ENCODE peak calls at places on chromosomes 16 and 17, in seven cellular contexts. One of them, this sample, is unnamed.

GRCh38 chr16:82061861-82062525 is 26.9 kb downstream of the HSD17B2 start:
- DNase-seq in adrenal gland: no peak
- DNase-seq in tibial artery: no peak
- DNase-seq in GF-D8: no peak
- DNase-seq in nucleus accumbens: no peak
- DNase-seq in NCI-H1417: no peak
- DNase-seq in T-cell: no peak
- DNase-seq in this sample: no peak

GRCh38 chr17:40373324-40373723 is 8.8 kb upstream of the GJD3 start:
- DNase-seq in adrenal gland: no peak
- DNase-seq in tibial artery: no peak
- DNase-seq in GF-D8: no peak
- DNase-seq in nucleus accumbens: no peak
- DNase-seq in NCI-H1417: no peak
- DNase-seq in T-cell: no peak
- DNase-seq in this sample: no peak

GRCh38 chr16:106623-107324 is 28.7 kb downstream of the MPG start:
- DNase-seq in adrenal gland: peak; percentile 74
- DNase-seq in tibial artery: peak; percentile 59
- DNase-seq in GF-D8: peak; percentile 36
- DNase-seq in nucleus accumbens: peak; percentile 46
- DNase-seq in NCI-H1417: peak; percentile 89
- DNase-seq in T-cell: peak; percentile 27
- DNase-seq in this sample: peak; percentile 65

GRCh38 chr16:77748426-77748825 is 26.1 kb downstream of the NUDT7 start:
- DNase-seq in adrenal gland: no peak
- DNase-seq in tibial artery: no peak
- DNase-seq in GF-D8: no peak
- DNase-seq in nucleus accumbens: no peak
- DNase-seq in NCI-H1417: no peak
- DNase-seq in T-cell: no peak
- DNase-seq in this sample: no peak

GRCh38 chr17:45270828-45271418 is 9.0 kb upstream of the SPATA32 start:
- DNase-seq in adrenal gland: no peak
- DNase-seq in tibial artery: no peak
- DNase-seq in GF-D8: no peak
- DNase-seq in nucleus accumbens: no peak
- DNase-seq in NCI-H1417: no peak
- DNase-seq in T-cell: peak; percentile 25
- DNase-seq in this sample: no peak

GRCh38 chr17:63843387-63844292 is 1.2 kb upstream of the SMARCD2 start:
- DNase-seq in adrenal gland: peak; percentile 43
- DNase-seq in tibial artery: peak; percentile 75
- DNase-seq in GF-D8: peak; percentile 88
- DNase-seq in nucleus accumbens: peak; percentile 20
- DNase-seq in NCI-H1417: no peak
- DNase-seq in T-cell: no peak
- DNase-seq in this sample: peak; percentile 58

GRCh38 chr17:49557204-49558024 is 18.3 kb upstream of the NXPH3 start:
- DNase-seq in adrenal gland: no peak
- DNase-seq in tibial artery: no peak
- DNase-seq in GF-D8: peak; percentile 3
- DNase-seq in nucleus accumbens: no peak
- DNase-seq in NCI-H1417: peak; percentile 29
- DNase-seq in T-cell: no peak
- DNase-seq in this sample: no peak

GRCh38 chr16:88062341-88062861 is 111.2 kb downstream of the BANP start:
- DNase-seq in adrenal gland: no peak
- DNase-seq in tibial artery: peak; percentile 55
- DNase-seq in GF-D8: no peak
- DNase-seq in nucleus accumbens: no peak
- DNase-seq in NCI-H1417: no peak
- DNase-seq in T-cell: no peak
- DNase-seq in this sample: peak; percentile 45

GRCh38 chr17:58186591-58186990 is 5.9 kb upstream of the EPX start:
- DNase-seq in adrenal gland: no peak
- DNase-seq in tibial artery: no peak
- DNase-seq in GF-D8: no peak
- DNase-seq in nucleus accumbens: no peak
- DNase-seq in NCI-H1417: no peak
- DNase-seq in T-cell: no peak
- DNase-seq in this sample: no peak

GRCh38 chr16:9039208-9039607 is 52.2 kb upstream of the HAPSTR1 start:
- DNase-seq in adrenal gland: no peak
- DNase-seq in tibial artery: no peak
- DNase-seq in GF-D8: no peak
- DNase-seq in nucleus accumbens: no peak
- DNase-seq in NCI-H1417: no peak
- DNase-seq in T-cell: no peak
- DNase-seq in this sample: no peak

GRCh38 chr17:45951941-45952340 is 47.1 kb upstream of the STH start:
- DNase-seq in adrenal gland: no peak
- DNase-seq in tibial artery: no peak
- DNase-seq in GF-D8: no peak
- DNase-seq in nucleus accumbens: no peak
- DNase-seq in NCI-H1417: no peak
- DNase-seq in T-cell: no peak
- DNase-seq in this sample: no peak

GRCh38 chr16:73027655-73028220 is 20.2 kb downstream of the ZFHX3 start:
- DNase-seq in adrenal gland: peak; percentile 1
- DNase-seq in tibial artery: no peak
- DNase-seq in GF-D8: no peak
- DNase-seq in nucleus accumbens: no peak
- DNase-seq in NCI-H1417: no peak
- DNase-seq in T-cell: no peak
- DNase-seq in this sample: no peak

GRCh38 chr16:10992797-10993196 is 48.4 kb downstream of the CLEC16A start:
- DNase-seq in adrenal gland: peak; percentile 65
- DNase-seq in tibial artery: no peak
- DNase-seq in GF-D8: no peak
- DNase-seq in nucleus accumbens: no peak
- DNase-seq in NCI-H1417: no peak
- DNase-seq in T-cell: no peak
- DNase-seq in this sample: no peak

GRCh38 chr16:57514891-57515600 is 21.3 kb downstream of the CCDC102A start:
- DNase-seq in adrenal gland: no peak
- DNase-seq in tibial artery: no peak
- DNase-seq in GF-D8: no peak
- DNase-seq in nucleus accumbens: no peak
- DNase-seq in NCI-H1417: no peak
- DNase-seq in T-cell: no peak
- DNase-seq in this sample: peak; percentile 48

GRCh38 chr17:55830699-55831098 is 79.8 kb downstream of the PCTP start:
- DNase-seq in adrenal gland: no peak
- DNase-seq in tibial artery: no peak
- DNase-seq in GF-D8: no peak
- DNase-seq in nucleus accumbens: no peak
- DNase-seq in NCI-H1417: peak; percentile 39
- DNase-seq in T-cell: no peak
- DNase-seq in this sample: no peak

GRCh38 chr16:80167657-80168056 is 373.1 kb upstream of the DYNLRB2 start:
- DNase-seq in adrenal gland: no peak
- DNase-seq in tibial artery: no peak
- DNase-seq in GF-D8: no peak
- DNase-seq in nucleus accumbens: no peak
- DNase-seq in NCI-H1417: peak; percentile 96
- DNase-seq in T-cell: no peak
- DNase-seq in this sample: no peak

GRCh38 chr17:80025140-80025539 is 10.5 kb downstream of the TBC1D16 start:
- DNase-seq in adrenal gland: no peak
- DNase-seq in tibial artery: no peak
- DNase-seq in GF-D8: no peak
- DNase-seq in nucleus accumbens: no peak
- DNase-seq in NCI-H1417: no peak
- DNase-seq in T-cell: no peak
- DNase-seq in this sample: no peak

GRCh38 chr16:84161011-84161410 is 15.9 kb downstream of the DNAAF1 start:
- DNase-seq in adrenal gland: no peak
- DNase-seq in tibial artery: no peak
- DNase-seq in GF-D8: no peak
- DNase-seq in nucleus accumbens: no peak
- DNase-seq in NCI-H1417: no peak
- DNase-seq in T-cell: no peak
- DNase-seq in this sample: no peak

GRCh38 chr17:13306310-13306962 is 288.6 kb upstream of the ELAC2 start:
- DNase-seq in adrenal gland: peak; percentile 16
- DNase-seq in tibial artery: no peak
- DNase-seq in GF-D8: peak; percentile 18
- DNase-seq in nucleus accumbens: no peak
- DNase-seq in NCI-H1417: no peak
- DNase-seq in T-cell: no peak
- DNase-seq in this sample: no peak

GRCh38 chr17:31744541-31744951 is 114.5 kb downstream of the COPRS start:
- DNase-seq in adrenal gland: no peak
- DNase-seq in tibial artery: no peak
- DNase-seq in GF-D8: no peak
- DNase-seq in nucleus accumbens: no peak
- DNase-seq in NCI-H1417: no peak
- DNase-seq in T-cell: no peak
- DNase-seq in this sample: no peak

GRCh38 chr17:233473-233941 is 52.1 kb upstream of the DOC2B start:
- DNase-seq in adrenal gland: peak; percentile 9
- DNase-seq in tibial artery: peak; percentile 12
- DNase-seq in GF-D8: no peak
- DNase-seq in nucleus accumbens: no peak
- DNase-seq in NCI-H1417: no peak
- DNase-seq in T-cell: no peak
- DNase-seq in this sample: peak; percentile 10

GRCh38 chr16:1526608-1527555 is 6.6 kb upstream of the TMEM204 start:
- DNase-seq in adrenal gland: no peak
- DNase-seq in tibial artery: no peak
- DNase-seq in GF-D8: no peak
- DNase-seq in nucleus accumbens: no peak
- DNase-seq in NCI-H1417: no peak
- DNase-seq in T-cell: no peak
- DNase-seq in this sample: no peak

GRCh38 chr17:16872836-16873653 is 98.9 kb downstream of the TNFRSF13B start:
- DNase-seq in adrenal gland: no peak
- DNase-seq in tibial artery: no peak
- DNase-seq in GF-D8: no peak
- DNase-seq in nucleus accumbens: no peak
- DNase-seq in NCI-H1417: peak; percentile 6
- DNase-seq in T-cell: no peak
- DNase-seq in this sample: no peak

GRCh38 chr17:82419471-82419995 is 1.1 kb upstream of the OGFOD3 start:
- DNase-seq in adrenal gland: no peak
- DNase-seq in tibial artery: no peak
- DNase-seq in GF-D8: no peak
- DNase-seq in nucleus accumbens: no peak
- DNase-seq in NCI-H1417: no peak
- DNase-seq in T-cell: no peak
- DNase-seq in this sample: no peak

GRCh38 chr17:59695943-59696681 is 11.1 kb downstream of the PTRH2 start:
- DNase-seq in adrenal gland: no peak
- DNase-seq in tibial artery: no peak
- DNase-seq in GF-D8: no peak
- DNase-seq in nucleus accumbens: no peak
- DNase-seq in NCI-H1417: no peak
- DNase-seq in T-cell: no peak
- DNase-seq in this sample: no peak

GRCh38 chr17:36851230-36851629 is 86.0 kb upstream of the LHX1 start:
- DNase-seq in adrenal gland: no peak
- DNase-seq in tibial artery: no peak
- DNase-seq in GF-D8: no peak
- DNase-seq in nucleus accumbens: no peak
- DNase-seq in NCI-H1417: no peak
- DNase-seq in T-cell: no peak
- DNase-seq in this sample: no peak

GRCh38 chr17:41049110-41049509 is 2.0 kb upstream of the KRTAP2-1 start:
- DNase-seq in adrenal gland: no peak
- DNase-seq in tibial artery: no peak
- DNase-seq in GF-D8: no peak
- DNase-seq in nucleus accumbens: no peak
- DNase-seq in NCI-H1417: no peak
- DNase-seq in T-cell: no peak
- DNase-seq in this sample: no peak

GRCh38 chr17:59093702-59094231 is 12.9 kb downstream of the TRIM37 start:
- DNase-seq in adrenal gland: peak; percentile 24
- DNase-seq in tibial artery: peak; percentile 46
- DNase-seq in GF-D8: no peak
- DNase-seq in nucleus accumbens: no peak
- DNase-seq in NCI-H1417: no peak
- DNase-seq in T-cell: no peak
- DNase-seq in this sample: peak; percentile 60

GRCh38 chr16:69410285-69410990 is 14.0 kb upstream of the CYB5B start:
- DNase-seq in adrenal gland: peak; percentile 34
- DNase-seq in tibial artery: no peak
- DNase-seq in GF-D8: no peak
- DNase-seq in nucleus accumbens: no peak
- DNase-seq in NCI-H1417: no peak
- DNase-seq in T-cell: no peak
- DNase-seq in this sample: no peak

GRCh38 chr17:44900894-44901293 is 1.6 kb upstream of the EFTUD2 start:
- DNase-seq in adrenal gland: peak; percentile 87
- DNase-seq in tibial artery: peak; percentile 38
- DNase-seq in GF-D8: peak; percentile 74
- DNase-seq in nucleus accumbens: peak; percentile 58
- DNase-seq in NCI-H1417: no peak
- DNase-seq in T-cell: no peak
- DNase-seq in this sample: no peak

This sample was measured in uterus.